ENCODE peak calls at places on chromosomes 7 and 10, in six cellular contexts. One of them, this sample, is unnamed.
A peak's percentile ranks its signal among the peaks of the same experiment; 100 is the strongest.

GRCh38 chr7:17472518-17472917 is 174.1 kb downstream of the AHR start:
- DNase-seq in type B pancreatic cell: no peak
- DNase-seq in HTR-8/SVneo: no peak
- DNase-seq in activated T-cell treated with anti-CD3 and anti-CD28 coated beads, Interleukin-2, amount 50 U/mL, for 1 hour: no peak
- DNase-seq in activated T-helper 1 cell treated with anti-CD3 and anti-CD28 coated beads, Interleukin-2, amount 50 U/mL, for 16 hours: no peak
- DNase-seq in GM12865: peak; percentile 11
- DNase-seq in this sample: no peak

GRCh38 chr10:77398558-77398957 is 239.1 kb downstream of the KCNMA1 start:
- DNase-seq in type B pancreatic cell: no peak
- DNase-seq in HTR-8/SVneo: no peak
- DNase-seq in activated T-cell treated with anti-CD3 and anti-CD28 coated beads, Interleukin-2, amount 50 U/mL, for 1 hour: no peak
- DNase-seq in activated T-helper 1 cell treated with anti-CD3 and anti-CD28 coated beads, Interleukin-2, amount 50 U/mL, for 16 hours: no peak
- DNase-seq in GM12865: no peak
- DNase-seq in this sample: no peak

GRCh38 chr10:132521041-132521465 is 16.5 kb upstream of the INPP5A start:
- DNase-seq in type B pancreatic cell: no peak
- DNase-seq in HTR-8/SVneo: no peak
- DNase-seq in activated T-cell treated with anti-CD3 and anti-CD28 coated beads, Interleukin-2, amount 50 U/mL, for 1 hour: no peak
- DNase-seq in activated T-helper 1 cell treated with anti-CD3 and anti-CD28 coated beads, Interleukin-2, amount 50 U/mL, for 16 hours: no peak
- DNase-seq in GM12865: no peak
- DNase-seq in this sample: peak; percentile 44

GRCh38 chr10:22537810-22538209 is 176.6 kb downstream of the PIP4K2A start:
- DNase-seq in type B pancreatic cell: no peak
- DNase-seq in HTR-8/SVneo: no peak
- DNase-seq in activated T-cell treated with anti-CD3 and anti-CD28 coated beads, Interleukin-2, amount 50 U/mL, for 1 hour: no peak
- DNase-seq in activated T-helper 1 cell treated with anti-CD3 and anti-CD28 coated beads, Interleukin-2, amount 50 U/mL, for 16 hours: no peak
- DNase-seq in GM12865: no peak
- DNase-seq in this sample: no peak

GRCh38 chr10:72105675-72106074 is 17.3 kb upstream of the SPOCK2 start:
- DNase-seq in type B pancreatic cell: no peak
- DNase-seq in HTR-8/SVneo: no peak
- DNase-seq in activated T-cell treated with anti-CD3 and anti-CD28 coated beads, Interleukin-2, amount 50 U/mL, for 1 hour: no peak
- DNase-seq in activated T-helper 1 cell treated with anti-CD3 and anti-CD28 coated beads, Interleukin-2, amount 50 U/mL, for 16 hours: no peak
- DNase-seq in GM12865: no peak
- DNase-seq in this sample: no peak

GRCh38 chr10:71748671-71749191 is 24.6 kb downstream of the VSIR start:
- DNase-seq in type B pancreatic cell: no peak
- DNase-seq in HTR-8/SVneo: no peak
- DNase-seq in activated T-cell treated with anti-CD3 and anti-CD28 coated beads, Interleukin-2, amount 50 U/mL, for 1 hour: peak; percentile 79
- DNase-seq in activated T-helper 1 cell treated with anti-CD3 and anti-CD28 coated beads, Interleukin-2, amount 50 U/mL, for 16 hours: peak; percentile 50
- DNase-seq in GM12865: peak; percentile 83
- DNase-seq in this sample: peak; percentile 88

GRCh38 chr10:18196806-18197550 is 56.8 kb downstream of the CACNB2 start:
- DNase-seq in type B pancreatic cell: no peak
- DNase-seq in HTR-8/SVneo: no peak
- DNase-seq in activated T-cell treated with anti-CD3 and anti-CD28 coated beads, Interleukin-2, amount 50 U/mL, for 1 hour: no peak
- DNase-seq in activated T-helper 1 cell treated with anti-CD3 and anti-CD28 coated beads, Interleukin-2, amount 50 U/mL, for 16 hours: no peak
- DNase-seq in GM12865: no peak
- DNase-seq in this sample: no peak

GRCh38 chr10:96904648-96905047 is 72.5 kb downstream of the LCOR start:
- DNase-seq in type B pancreatic cell: no peak
- DNase-seq in HTR-8/SVneo: no peak
- DNase-seq in activated T-cell treated with anti-CD3 and anti-CD28 coated beads, Interleukin-2, amount 50 U/mL, for 1 hour: no peak
- DNase-seq in activated T-helper 1 cell treated with anti-CD3 and anti-CD28 coated beads, Interleukin-2, amount 50 U/mL, for 16 hours: no peak
- DNase-seq in GM12865: no peak
- DNase-seq in this sample: no peak

GRCh38 chr10:103547391-103547946 is 54.0 kb downstream of the NEURL1 start:
- DNase-seq in type B pancreatic cell: no peak
- DNase-seq in HTR-8/SVneo: no peak
- DNase-seq in activated T-cell treated with anti-CD3 and anti-CD28 coated beads, Interleukin-2, amount 50 U/mL, for 1 hour: no peak
- DNase-seq in activated T-helper 1 cell treated with anti-CD3 and anti-CD28 coated beads, Interleukin-2, amount 50 U/mL, for 16 hours: no peak
- DNase-seq in GM12865: no peak
- DNase-seq in this sample: no peak

GRCh38 chr10:16809074-16809718 is 8.0 kb downstream of the RSU1 start:
- DNase-seq in type B pancreatic cell: no peak
- DNase-seq in HTR-8/SVneo: peak; percentile 35
- DNase-seq in activated T-cell treated with anti-CD3 and anti-CD28 coated beads, Interleukin-2, amount 50 U/mL, for 1 hour: peak; percentile 35
- DNase-seq in activated T-helper 1 cell treated with anti-CD3 and anti-CD28 coated beads, Interleukin-2, amount 50 U/mL, for 16 hours: no peak
- DNase-seq in GM12865: peak; percentile 69
- DNase-seq in this sample: peak; percentile 83

GRCh38 chr7:150686030-150686626 is 622 bp downstream of the GIMAP2 start:
- DNase-seq in type B pancreatic cell: no peak
- DNase-seq in HTR-8/SVneo: no peak
- DNase-seq in activated T-cell treated with anti-CD3 and anti-CD28 coated beads, Interleukin-2, amount 50 U/mL, for 1 hour: no peak
- DNase-seq in activated T-helper 1 cell treated with anti-CD3 and anti-CD28 coated beads, Interleukin-2, amount 50 U/mL, for 16 hours: no peak
- DNase-seq in GM12865: peak; percentile 52
- DNase-seq in this sample: no peak

GRCh38 chr7:28125381-28126046 is 55.1 kb downstream of the JAZF1 start:
- DNase-seq in type B pancreatic cell: no peak
- DNase-seq in HTR-8/SVneo: no peak
- DNase-seq in activated T-cell treated with anti-CD3 and anti-CD28 coated beads, Interleukin-2, amount 50 U/mL, for 1 hour: no peak
- DNase-seq in activated T-helper 1 cell treated with anti-CD3 and anti-CD28 coated beads, Interleukin-2, amount 50 U/mL, for 16 hours: no peak
- DNase-seq in GM12865: no peak
- DNase-seq in this sample: no peak

GRCh38 chr10:86224354-86225097 is 142.1 kb downstream of the GRID1 start:
- DNase-seq in type B pancreatic cell: no peak
- DNase-seq in HTR-8/SVneo: no peak
- DNase-seq in activated T-cell treated with anti-CD3 and anti-CD28 coated beads, Interleukin-2, amount 50 U/mL, for 1 hour: no peak
- DNase-seq in activated T-helper 1 cell treated with anti-CD3 and anti-CD28 coated beads, Interleukin-2, amount 50 U/mL, for 16 hours: no peak
- DNase-seq in GM12865: no peak
- DNase-seq in this sample: no peak

GRCh38 chr10:122154733-122155366 is 116.2 kb upstream of the BTBD16 start:
- DNase-seq in type B pancreatic cell: no peak
- DNase-seq in HTR-8/SVneo: no peak
- DNase-seq in activated T-cell treated with anti-CD3 and anti-CD28 coated beads, Interleukin-2, amount 50 U/mL, for 1 hour: no peak
- DNase-seq in activated T-helper 1 cell treated with anti-CD3 and anti-CD28 coated beads, Interleukin-2, amount 50 U/mL, for 16 hours: no peak
- DNase-seq in GM12865: no peak
- DNase-seq in this sample: no peak

GRCh38 chr10:132387723-132388210 is 9.2 kb upstream of the PWWP2B start:
- DNase-seq in type B pancreatic cell: no peak
- DNase-seq in HTR-8/SVneo: peak; percentile 68
- DNase-seq in activated T-cell treated with anti-CD3 and anti-CD28 coated beads, Interleukin-2, amount 50 U/mL, for 1 hour: peak; percentile 86
- DNase-seq in activated T-helper 1 cell treated with anti-CD3 and anti-CD28 coated beads, Interleukin-2, amount 50 U/mL, for 16 hours: peak; percentile 58
- DNase-seq in GM12865: peak; percentile 47
- DNase-seq in this sample: peak; percentile 90